ENCODE peak calls at places on chromosomes 4 and X, in nine cellular contexts. Y is H9, H is GM23248, A is SK-N-SH, X is fibroblast of lung, Z is PC-3, U is H1, O is GM23338, B is hepatocyte. J is an unnamed sample.

GRCh38 chrX:80578518-80579105 is 158.4 kb downstream of the TENT5D start:
- DNase-seq in A (peak), U (no peak), B (peak), Z (peak), Y (no peak), H (peak), X (peak), O (peak), J (peak)

GRCh38 chr4:175739612-175740011 is 72.5 kb downstream of the GPM6A start:
- DNase-seq in Y (no peak), B (no peak), X (no peak), A (no peak), U (no peak), O (no peak), Z (peak), H (no peak), J (no peak)

GRCh38 chrX:9164086-9164485 is 130.2 kb upstream of the FAM9B start:
- DNase-seq in U (no peak), X (no peak), Z (no peak), O (no peak), B (no peak), H (no peak), A (no peak), Y (no peak), J (no peak)

GRCh38 chr4:7762376-7763040 is 177.2 kb downstream of the AFAP1 start:
- DNase-seq in A (no peak), O (no peak), Z (no peak), Y (no peak), B (no peak), U (no peak), X (no peak), H (no peak), J (no peak)

GRCh38 chrX:155071694-155072215 is 447 bp downstream of the BRCC3 start:
- DNase-seq in X (no peak), A (no peak), B (no peak), H (peak), Y (no peak), Z (no peak), O (peak), U (no peak), J (peak)

GRCh38 chr4:186037692-186038658 is 31.0 kb upstream of the TLR3 start:
- DNase-seq in A (peak), H (peak), U (no peak), X (peak), Z (peak), B (peak), Y (no peak), O (peak), J (peak)

GRCh38 chr4:76984127-76984526 is 34.6 kb downstream of the SEPTIN11 start:
- DNase-seq in B (no peak), X (peak), U (no peak), H (peak), A (peak), Y (no peak), O (peak), Z (peak), J (peak)

GRCh38 chrX:144335402-144335801 is 451.5 kb downstream of the UBE2NL start:
- DNase-seq in U (no peak), X (no peak), Y (peak), O (no peak), Z (peak), B (no peak), H (no peak), A (peak), J (no peak)

GRCh38 chr4:75800972-75801371 is 76.6 kb downstream of the USO1 start:
- DNase-seq in A (no peak), H (peak), Y (no peak), X (no peak), O (no peak), U (no peak), Z (peak), B (no peak), J (no peak)

GRCh38 chr4:8477095-8477635 is 36.6 kb downstream of the TRMT44 start:
- DNase-seq in X (no peak), Z (no peak), H (no peak), U (no peak), A (peak), B (no peak), Y (no peak), O (no peak), J (no peak)

GRCh38 chr4:15756361-15756861 is 21.7 kb upstream of the CD38 start:
- DNase-seq in X (peak), Y (no peak), H (peak), U (no peak), B (no peak), A (no peak), Z (peak), O (no peak), J (peak)

GRCh38 chr4:89410687-89411086 is 103.1 kb upstream of the GPRIN3 start:
- DNase-seq in A (no peak), Y (no peak), O (peak), H (peak), B (no peak), Z (no peak), U (no peak), X (no peak), J (no peak)

GRCh38 chrX:64975491-64975890 is 759 bp downstream of the ZC4H2 start:
- DNase-seq in Z (peak), X (peak), U (no peak), Y (peak), B (peak), H (peak), A (peak), O (peak), J (peak)

GRCh38 chr4:76659103-76659490 is 224.1 kb downstream of the SHROOM3 start:
- DNase-seq in Y (no peak), A (no peak), Z (no peak), H (no peak), X (no peak), O (no peak), B (no peak), U (no peak), J (no peak)

GRCh38 chr4:36399762-36400353 is 118.4 kb downstream of the DTHD1 start:
- DNase-seq in B (peak), U (no peak), H (peak), Y (no peak), X (peak), A (no peak), O (peak), Z (peak), J (peak)

GRCh38 chr4:40247350-40247749 is 50.5 kb downstream of the RHOH start:
- DNase-seq in O (no peak), X (no peak), B (no peak), H (no peak), Z (no peak), A (no peak), U (no peak), Y (no peak), J (no peak)

GRCh38 chr4:141686146-141686775 is 49.9 kb downstream of the IL15 start:
- DNase-seq in B (no peak), Z (peak), X (peak), A (no peak), O (no peak), H (peak), Y (no peak), U (no peak), J (no peak)

GRCh38 chr4:74548561-74548960 is 103.6 kb downstream of the AREG start:
- DNase-seq in B (no peak), X (no peak), A (no peak), O (no peak), U (no peak), Z (no peak), Y (no peak), H (no peak), J (no peak)

GRCh38 chrX:133375558-133376340 is 39.5 kb downstream of the GPC4 start:
- DNase-seq in Z (no peak), X (no peak), H (no peak), U (no peak), O (no peak), Y (no peak), B (peak), A (peak), J (no peak)

GRCh38 chr4:35228318-35228717 is 1016.0 kb downstream of the ARAP2 start:
- DNase-seq in A (no peak), B (no peak), O (no peak), U (no peak), Z (no peak), H (no peak), X (no peak), Y (no peak), J (no peak)

GRCh38 chr4:127533028-127533700 is 99.6 kb upstream of the INTU start:
- DNase-seq in Y (no peak), B (peak), Z (no peak), U (no peak), X (peak), A (no peak), H (no peak), O (no peak), J (no peak)

GRCh38 chr4:39899291-39899690 is 78.4 kb downstream of the PDS5A start:
- DNase-seq in Y (no peak), B (no peak), H (no peak), Z (no peak), O (no peak), A (no peak), X (no peak), U (no peak), J (no peak)

GRCh38 chr4:10173039-10173753 is 56.6 kb upstream of the WDR1 start:
- DNase-seq in U (no peak), O (no peak), Z (no peak), Y (peak), B (peak), A (no peak), X (peak), H (peak), J (no peak)

GRCh38 chr4:105147226-105148151 is 813 bp downstream of the TET2 start:
- DNase-seq in Y (peak), U (no peak), B (peak), O (peak), A (peak), H (peak), X (peak), Z (peak), J (peak)

GRCh38 chr4:24067781-24068193 is 177.9 kb upstream of the PPARGC1A start:
- DNase-seq in O (no peak), A (no peak), Z (peak), U (peak), X (peak), B (peak), H (peak), Y (no peak), J (no peak)

GRCh38 chr4:119103263-119103662 is 32.4 kb upstream of the MYOZ2 start:
- DNase-seq in H (peak), U (no peak), O (peak), Z (peak), B (peak), A (no peak), Y (no peak), X (peak), J (no peak)

GRCh38 chr4:6088950-6089349 is 70.7 kb upstream of the C4orf50 start:
- DNase-seq in A (no peak), U (no peak), B (no peak), Z (no peak), H (no peak), O (no peak), X (no peak), Y (no peak), J (no peak)

GRCh38 chr4:121514443-121514842 is 133.6 kb upstream of the QRFPR start:
- DNase-seq in B (no peak), H (no peak), U (peak), O (peak), Y (peak), Z (no peak), A (no peak), X (no peak), J (no peak)

GRCh38 chr4:8368061-8368481 is 72.5 kb downstream of the ACOX3 start:
- DNase-seq in H (no peak), Y (no peak), B (no peak), U (no peak), X (no peak), Z (no peak), A (no peak), O (no peak), J (no peak)

GRCh38 chr4:78560296-78560963 is 8.9 kb downstream of the ANXA3 start:
- DNase-seq in O (no peak), H (peak), X (peak), A (no peak), Y (no peak), U (no peak), Z (peak), B (peak), J (no peak)

GRCh38 chr4:165560941-165561340 is 182.1 kb downstream of the CPE start:
- DNase-seq in U (no peak), O (no peak), Y (no peak), B (no peak), H (no peak), A (no peak), X (no peak), Z (no peak), J (no peak)

GRCh38 chrX:75648803-75649588 is 126.2 kb upstream of the ZDHHC15 start:
- DNase-seq in O (no peak), Z (no peak), X (no peak), A (no peak), H (no peak), B (no peak), Y (no peak), U (no peak), J (no peak)

GRCh38 chrX:960821-961220 is 251.6 kb downstream of the CRLF2 start:
- DNase-seq in Y (no peak), A (no peak), Z (no peak), X (no peak), U (no peak), H (no peak), B (no peak), O (no peak), J (no peak)

GRCh38 chr4:183831026-183831446 is 74.1 kb upstream of the STOX2 start:
- DNase-seq in Z (no peak), H (no peak), O (no peak), X (no peak), B (no peak), U (no peak), A (no peak), Y (no peak), J (no peak)

GRCh38 chr4:139943277-139943676 is 210.7 kb downstream of the MAML3 start:
- DNase-seq in Y (no peak), U (peak), X (no peak), B (no peak), Z (no peak), O (peak), A (no peak), H (no peak), J (no peak)

GRCh38 chr4:130760246-130760645 is 1664.3 kb downstream of the C4orf33 start:
- DNase-seq in Y (no peak), X (no peak), A (no peak), O (no peak), H (no peak), U (no peak), Z (no peak), B (no peak), J (no peak)
- H2AFZ ChIP-seq in Y (no peak), X (no peak), A (no peak), O (no peak), H (no peak), U (no peak), Z (no peak), B (no peak), J (no peak)

DNA sequence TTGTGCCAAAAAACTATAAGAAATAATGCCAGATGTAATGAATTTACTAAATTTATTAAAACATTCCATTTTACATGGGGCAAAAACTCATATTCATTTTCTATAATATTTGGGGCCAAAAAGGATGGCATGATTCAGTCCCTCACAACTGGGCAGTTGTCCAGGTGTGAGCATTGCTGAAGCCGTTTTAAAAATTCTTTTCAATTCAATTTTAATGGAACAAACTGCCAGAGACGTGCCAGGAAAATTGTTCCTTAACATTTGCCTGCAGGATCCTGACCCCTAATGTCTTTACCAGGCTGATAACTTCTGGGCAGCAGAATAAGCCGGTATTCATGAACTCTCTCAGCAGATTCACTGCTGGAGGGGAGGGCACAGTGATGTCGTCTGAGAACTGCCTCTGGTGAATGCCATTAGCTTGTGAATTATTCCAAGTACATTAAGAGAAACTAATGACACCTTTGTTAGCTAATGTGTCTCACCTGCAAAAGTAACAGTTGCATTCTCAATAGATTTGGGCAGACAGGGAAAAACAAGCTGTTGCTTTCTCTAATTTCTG is 1445.1 kb upstream of the TENM3 start:
- DNase-seq in X (no peak), H (peak), B (no peak), U (no peak), A (no peak), O (no peak), Z (no peak), Y (peak), J (no peak)
- H2AFZ ChIP-seq in X (no peak), H (no peak), B (no peak), U (peak), A (no peak), O (peak), Z (no peak), Y (no peak), J (no peak)

DNA sequence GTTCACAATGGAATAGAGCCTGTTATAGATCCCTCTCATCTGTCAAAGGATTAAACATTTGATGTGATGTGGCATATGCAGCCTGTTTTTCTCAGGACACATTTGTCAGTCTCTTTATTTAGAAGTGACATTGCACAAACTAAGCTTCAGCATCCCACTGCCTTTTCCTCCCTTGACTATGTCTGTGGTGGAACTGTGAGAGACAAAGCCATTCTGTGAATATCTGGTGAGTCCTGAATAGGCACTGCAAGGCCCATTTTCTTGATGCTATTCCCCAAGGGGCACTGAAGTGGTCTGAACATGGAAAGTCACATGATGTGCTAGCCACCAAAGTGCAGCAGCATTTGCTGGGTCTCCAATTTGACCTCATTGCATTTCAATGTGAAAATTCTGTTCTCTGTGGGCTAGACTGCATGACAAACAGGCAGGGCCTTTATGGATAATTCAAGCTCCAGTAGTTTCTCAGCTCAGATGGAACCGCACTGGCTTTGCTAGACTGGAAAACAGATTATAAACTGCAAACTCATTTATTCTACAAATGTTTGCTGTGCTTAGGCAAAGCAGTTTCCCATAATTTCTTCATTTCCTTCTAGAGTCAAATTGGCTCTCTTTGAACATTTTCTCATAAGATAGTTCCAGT is 627.4 kb upstream of the BOD1L1 start:
- DNase-seq in A (no peak), B (no peak), X (no peak), H (no peak), U (no peak), Y (no peak), O (no peak), Z (no peak), J (no peak)
- H2AFZ ChIP-seq in A (no peak), B (no peak), X (no peak), H (no peak), U (no peak), Y (no peak), O (no peak), Z (no peak), J (no peak)

DNA sequence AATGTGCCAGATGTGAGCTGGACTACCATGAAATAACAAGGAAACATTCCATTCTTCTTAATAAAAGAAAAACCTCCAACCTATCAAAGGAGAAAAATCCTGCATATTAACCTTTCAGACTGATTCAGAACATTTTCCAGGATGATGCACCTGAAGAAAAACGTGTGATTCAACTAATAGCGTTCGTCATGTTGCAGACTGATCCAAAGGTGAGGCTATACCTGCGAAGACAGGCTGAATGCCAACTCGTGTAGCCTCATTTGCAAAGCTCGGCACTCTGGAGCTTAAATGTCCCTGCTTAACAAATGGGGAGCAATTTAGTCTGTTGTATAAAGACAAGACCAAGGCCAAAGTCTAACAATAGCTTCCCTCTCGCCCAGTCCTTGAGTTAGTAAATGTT is 172.0 kb upstream of the NOCT start:
- DNase-seq in O (peak), B (peak), A (no peak), Y (no peak), U (no peak), H (no peak), X (no peak), Z (no peak), J (no peak)
- H2AFZ ChIP-seq in O (no peak), B (no peak), A (no peak), Y (no peak), U (no peak), H (no peak), X (no peak), Z (no peak), J (no peak)